ENCODE peak calls at places on chromosomes 6 and 20, in four cellular contexts. Q is adrenal gland, V is small intestine, P is left ventricle myocardium inferior. E is an unnamed sample. For H3K4me1, the result is how much of the 10 kb centered on the place peaks cover.

GRCh38 chr6:88983532-88983931 is 20.1 kb upstream of the RNGTT start:
- DNase-seq in V (peak), P (no peak), Q (peak), E (no peak)

GRCh38 chr20:10781526-10781925 is 107.7 kb upstream of the JAG1 start:
- DNase-seq in Q (no peak), P (no peak), V (no peak), E (no peak)

GRCh38 chr6:144283781-144284473 is 1.2 kb upstream of the UTRN start:
- DNase-seq in V (peak), Q (no peak), P (no peak), E (no peak)

GRCh38 chr20:62219101-62219991 is 732 bp downstream of the HRH3 start:
- DNase-seq in P (no peak), Q (no peak), V (no peak), E (no peak)

GRCh38 chr20:1894471-1894950 is 696 bp upstream of the SIRPA start:
- DNase-seq in P (peak), Q (no peak), V (peak), E (peak)

GRCh38 chr6:140579918-140580317 is 1205.5 kb upstream of the CITED2 start:
- DNase-seq in P (no peak), Q (no peak), V (no peak), E (no peak)

GRCh38 chr6:127481081-127481480 is 21.9 kb upstream of the KIAA0408 start:
- DNase-seq in P (no peak), V (no peak), Q (no peak), E (no peak)

GRCh38 chr6:122799916-122800701 is 11.1 kb downstream of the SMPDL3A start:
- DNase-seq in Q (no peak), P (no peak), V (peak), E (no peak)

GRCh38 chr6:49826743-49827406 is 39.5 kb downstream of the CRISP1 start:
- DNase-seq in V (peak), P (no peak), Q (no peak), E (no peak)

GRCh38 chr20:44109951-44110361 is 77.0 kb downstream of the JPH2 start:
- DNase-seq in P (no peak), Q (no peak), V (no peak), E (peak)

GRCh38 chr6:4727671-4728435 is 48.4 kb upstream of the CDYL start:
- DNase-seq in V (peak), P (no peak), Q (no peak), E (no peak)

GRCh38 chr6:45657243-45657642 is 279.5 kb upstream of the SUPT3H start:
- DNase-seq in P (no peak), V (no peak), Q (no peak), E (no peak)

GRCh38 chr6:15879372-15880261 is 216.8 kb upstream of the DTNBP1 start:
- DNase-seq in Q (peak), V (peak), P (peak), E (peak)

GRCh38 chr20:41719151-41719550 is 101.0 kb upstream of the CHD6 start:
- DNase-seq in Q (no peak), V (no peak), P (no peak), E (no peak)

GRCh38 chr20:59123677-59124060 is 40.0 kb upstream of the ZNF831 start:
- DNase-seq in P (no peak), V (no peak), Q (no peak), E (no peak)

GRCh38 chr6:94323853-94324252 is 904.5 kb upstream of the EPHA7 start:
- DNase-seq in P (no peak), V (peak), Q (no peak), E (no peak)

GRCh38 chr20:23132930-23133559 is 46.9 kb upstream of the CD93 start:
- DNase-seq in Q (peak), V (no peak), P (peak), E (no peak)

GRCh38 chr6:104017410-104018381 is 842.0 kb downstream of the HACE1 start:
- DNase-seq in Q (no peak), P (no peak), V (no peak), E (no peak)

GRCh38 chr6:155247618-155248017 is 16.2 kb upstream of the CLDN20 start:
- DNase-seq in Q (no peak), V (no peak), P (no peak), E (no peak)

GRCh38 chr6:161547617-161548016 is 273.8 kb upstream of the AGPAT4 start:
- DNase-seq in P (no peak), V (no peak), Q (no peak), E (no peak)

GRCh38 chr20:6496874-6497273 is 270.6 kb upstream of the BMP2 start:
- DNase-seq in P (no peak), Q (no peak), V (no peak), E (no peak)

GRCh38 chr6:75848274-75848673 is 99.2 kb downstream of the MYO6 start:
- DNase-seq in V (no peak), P (no peak), Q (no peak), E (no peak)

GRCh38 chr6:79604583-79605037 is 26.5 kb upstream of the SH3BGRL2 start:
- DNase-seq in Q (no peak), V (peak), P (no peak), E (no peak)

GRCh38 chr20:22763257-22763906 is 179.0 kb upstream of the FOXA2 start:
- DNase-seq in V (no peak), Q (peak), P (peak), E (peak)

GRCh38 chr6:46220351-46221220 is 49.8 kb upstream of the ENPP5 start:
- DNase-seq in V (no peak), P (no peak), Q (no peak), E (no peak)

GRCh38 chr6:33914519-33915120 is 110.8 kb upstream of the MLN start:
- DNase-seq in Q (no peak), V (peak), P (no peak), E (no peak)

GRCh38 chr6:136284909-136285308 is 4.7 kb downstream of the BCLAF1 start:
- DNase-seq in V (no peak), P (no peak), Q (no peak), E (no peak)

GRCh38 chr6:136288566-136289326 is 900 bp downstream of the BCLAF1 start:
- DNase-seq in Q (peak), P (peak), V (peak), E (peak)

GRCh38 chr6:136289579-136290405 is at the start of gene BCLAF1:
- DNase-seq in V (peak), Q (peak), P (peak), E (peak)

GRCh38 chr6:136290406-136291010 is 862 bp upstream of the BCLAF1 start:
- DNase-seq in P (peak), Q (peak), V (peak), E (peak)

DNA sequence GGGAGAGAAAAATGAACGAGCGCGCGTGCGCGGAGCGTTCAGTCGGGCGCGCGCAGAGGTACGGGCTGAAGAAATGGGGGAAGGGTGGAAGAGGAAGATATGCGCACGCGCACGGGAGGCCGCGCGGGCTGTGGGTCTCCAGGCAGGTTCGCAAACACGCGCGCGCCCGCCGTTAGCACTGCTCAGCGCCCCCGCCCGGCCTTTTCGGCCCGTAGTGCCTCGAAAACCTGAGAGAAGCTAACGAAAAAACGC is 393 bp downstream of the BCLAF1 start:
- DNase-seq in Q (peak), V (peak), P (peak), E (peak)
- H3K4me1 ChIP-seq in Q (half or more), V (under half), P (half or more), E (under half)

DNA sequence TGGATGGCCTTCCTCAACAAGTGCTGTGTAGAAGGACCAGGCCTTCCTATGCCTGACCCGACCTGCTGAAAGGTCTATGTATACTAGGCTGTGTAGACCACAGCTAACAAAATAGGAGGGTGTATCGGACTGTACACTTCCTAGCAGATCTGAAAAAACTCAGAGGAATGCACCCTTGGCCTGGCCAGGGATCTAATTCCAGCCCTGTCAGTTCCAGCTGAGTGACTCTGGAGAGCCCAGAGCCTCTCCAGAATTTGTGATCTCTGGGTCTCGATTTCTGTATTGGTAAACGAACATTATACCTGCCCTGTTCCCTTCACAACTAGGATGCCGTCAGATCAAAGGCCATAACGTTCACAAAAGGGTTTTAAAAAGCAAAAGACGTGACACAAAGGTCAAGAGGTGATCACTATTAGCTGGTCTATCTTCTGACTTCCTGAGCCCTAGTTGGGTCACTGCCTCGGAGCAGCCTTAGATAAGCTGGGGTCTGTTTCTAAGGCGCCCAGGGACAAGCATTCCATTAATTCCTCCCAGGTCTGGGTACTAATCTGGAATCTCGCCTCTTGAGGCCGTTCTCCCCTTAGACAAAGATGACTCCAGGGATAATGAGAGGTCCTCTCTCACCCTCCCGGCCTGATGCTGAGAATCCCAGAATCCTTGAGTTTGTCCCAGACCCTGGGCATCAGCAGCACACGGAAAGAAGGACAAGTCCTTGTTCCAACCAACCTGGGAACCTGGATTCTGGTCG is 13.9 kb downstream of the MTCH1 start:
- DNase-seq in V (no peak), P (no peak), Q (no peak), E (no peak)
- H3K4me3 ChIP-seq in V (no peak), P (peak), Q (no peak), E (no peak)

DNA sequence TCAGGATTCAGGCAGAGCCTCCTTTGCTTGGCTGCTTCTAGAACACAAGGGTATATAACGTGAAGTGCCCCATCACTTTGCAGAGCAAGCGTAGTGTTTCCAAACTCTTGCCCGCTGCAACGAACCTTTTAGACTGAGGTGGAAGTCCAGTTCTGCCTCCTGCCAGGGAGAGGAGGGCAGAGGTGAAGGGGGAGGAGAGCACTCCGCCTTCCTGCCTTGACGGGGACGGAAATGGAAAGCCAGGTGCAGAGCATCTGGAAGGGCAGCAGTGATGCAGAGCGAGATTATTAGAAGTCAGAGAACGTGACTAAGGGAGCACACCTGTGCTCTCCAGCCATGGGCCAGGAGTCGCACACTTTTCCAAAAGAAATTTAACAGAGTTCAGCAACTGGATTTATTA is 63.4 kb downstream of the RREB1 start:
- DNase-seq in P (no peak), Q (no peak), V (peak), E (no peak)
- H3K4me1 ChIP-seq in P (half or more), Q (half or more), V (under half), E (under half)

DNA sequence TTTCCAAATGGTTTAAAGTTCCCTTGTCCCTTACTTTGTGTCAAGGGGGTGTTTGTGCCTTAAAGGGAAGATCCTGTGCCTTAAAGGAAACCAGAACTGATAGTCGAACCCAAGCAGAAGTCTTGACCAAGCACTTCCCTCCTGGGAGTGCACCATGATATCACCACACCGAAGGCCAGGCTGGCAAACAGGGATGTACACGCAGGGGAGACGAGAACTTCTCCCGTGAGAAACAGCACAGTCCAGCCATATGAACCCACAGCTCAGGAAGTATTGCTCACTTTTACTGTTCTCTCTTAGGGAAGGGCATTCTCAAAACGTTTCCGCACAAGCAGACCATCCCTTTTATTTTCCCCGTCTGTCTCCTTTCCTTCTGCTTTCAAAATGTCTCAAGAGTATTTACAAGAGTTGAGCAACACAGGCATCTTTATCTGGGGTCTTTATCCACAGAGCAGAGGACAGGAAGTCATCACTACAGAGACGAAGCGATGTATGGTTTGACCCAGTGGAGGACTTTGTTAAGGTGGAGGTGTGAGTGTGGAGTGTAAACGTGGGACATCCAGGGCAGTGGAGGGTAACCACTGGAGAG is 12.8 kb upstream of the SERPINB1 start:
- DNase-seq in P (no peak), V (no peak), Q (no peak), E (no peak)
- H3K4me3 ChIP-seq in P (peak), V (peak), Q (peak), E (peak)

DNA sequence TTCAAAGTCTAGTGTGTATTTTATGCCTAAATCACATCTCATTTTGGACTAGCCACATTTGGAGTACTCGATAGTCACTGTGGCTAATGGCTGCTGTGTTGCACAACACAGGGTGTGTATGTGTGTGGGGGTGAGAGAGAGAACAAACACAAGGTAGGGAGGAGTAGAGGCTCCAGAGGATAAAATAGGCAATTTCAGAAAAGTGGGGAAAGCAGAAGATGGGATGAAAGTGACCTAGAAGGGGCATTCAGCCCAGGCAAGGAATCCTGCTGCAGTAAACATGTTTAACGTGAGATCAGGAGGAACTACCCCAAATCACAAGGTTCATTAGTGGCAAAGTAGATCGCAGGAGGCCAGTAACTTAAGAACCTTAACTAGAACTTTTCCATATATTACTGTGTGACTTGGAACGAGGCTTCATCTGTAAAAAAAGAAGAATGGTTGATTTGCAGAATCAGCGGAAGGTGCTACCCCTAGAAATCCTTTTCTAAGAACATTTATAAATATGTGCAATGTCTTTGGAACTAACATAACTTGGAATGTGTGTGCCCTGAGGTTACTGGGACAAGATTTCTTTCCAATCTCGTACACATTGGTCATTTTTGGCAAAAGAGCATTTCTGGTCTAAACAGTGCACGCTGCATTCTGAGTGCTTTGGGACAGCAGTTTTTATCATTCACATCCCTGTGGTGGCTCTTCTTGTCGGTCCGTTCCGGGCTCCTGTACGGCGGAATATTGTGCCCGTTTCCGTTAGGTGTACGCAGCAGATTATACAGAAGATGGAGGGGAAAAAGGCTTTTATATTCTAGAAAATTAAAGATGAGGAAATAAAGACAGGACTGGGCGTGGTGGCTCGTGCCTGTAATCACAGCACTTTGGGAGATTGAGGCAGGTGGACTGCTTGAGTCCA is 2.6 kb downstream of the DUSP22 start:
- DNase-seq in Q (no peak), P (no peak), V (no peak), E (no peak)
- H3K4me1 ChIP-seq in Q (under half), P (half or more), V (under half), E (under half)

GRCh38 chr6:27772261-27773001 is 139.8 kb downstream of the OR2B2 start:
- DNase-seq in V (peak), P (peak), Q (peak), E (peak)
- H3K4me3 ChIP-seq in V (no peak), P (no peak), Q (no peak), E (no peak)

DNA sequence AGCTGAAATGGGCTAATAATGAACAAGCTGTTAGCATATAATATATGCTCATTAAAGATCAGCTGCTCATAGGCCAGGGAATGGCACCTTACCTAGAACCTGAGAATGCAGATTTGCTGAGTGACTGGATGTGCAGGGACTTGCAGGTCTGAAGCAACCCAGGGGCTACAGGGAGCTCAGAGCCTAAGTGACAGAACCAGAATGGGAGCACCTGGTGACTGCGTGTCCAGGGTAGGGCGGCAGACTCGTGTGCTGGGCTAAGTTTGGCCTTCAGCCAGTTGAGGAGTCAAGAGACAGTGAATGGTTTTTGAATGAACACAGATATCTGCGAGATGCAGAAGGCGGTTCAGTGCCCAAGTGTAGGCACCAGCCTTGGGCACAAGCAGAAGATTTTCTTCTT is 198.5 kb downstream of the TMEM242 start:
- DNase-seq in P (no peak), Q (no peak), V (no peak), E (no peak)
- H3K4me1 ChIP-seq in P (half or more), Q (under half), V (under half), E (under half)

GRCh38 chr20:12927489-12927888 is 81.3 kb upstream of the SPTLC3 start:
- DNase-seq in Q (no peak), V (no peak), P (no peak), E (no peak)
- H3K4me3 ChIP-seq in Q (no peak), V (no peak), P (no peak), E (no peak)

E was measured in uterus.